ENCODE peak calls at places on chromosomes 11 and 22, in eight cellular contexts. L, X, V, S, B, U, G and Q are unnamed samples.

GRCh38 chr22:35305525-35306070 is 5.9 kb downstream of the TOM1 start:
- DNase-seq in U (no peak), V (no peak), B (no peak), X (no peak), S (no peak), G (no peak), L (no peak), Q (no peak)

GRCh38 chr11:30914143-30914762 is 328.1 kb upstream of the MPPED2 start:
- DNase-seq in L (peak), X (no peak), G (peak), U (peak), S (peak), V (peak), B (peak), Q (peak)

GRCh38 chr11:124778281-124778680 is 16.2 kb upstream of the ESAM start:
- DNase-seq in S (no peak), V (peak), B (no peak), G (no peak), X (no peak), U (no peak), L (no peak), Q (no peak)

GRCh38 chr22:31451709-31452571 is 37.7 kb downstream of the EIF4ENIF1 start:
- DNase-seq in U (no peak), G (no peak), V (peak), X (no peak), B (no peak), L (no peak), S (no peak), Q (no peak)

GRCh38 chr11:93303689-93304088 is 26.9 kb upstream of the DEUP1 start:
- DNase-seq in L (no peak), X (no peak), V (no peak), B (no peak), G (no peak), U (no peak), S (no peak), Q (no peak)

GRCh38 chr11:75342966-75343870 is 8.2 kb downstream of the ARRB1 start:
- DNase-seq in B (peak), L (no peak), V (no peak), G (no peak), S (peak), X (no peak), U (no peak), Q (no peak)

GRCh38 chr11:1224109-1224485 is 1.2 kb downstream of the MUC5B start:
- DNase-seq in S (no peak), V (no peak), L (peak), X (no peak), B (no peak), G (no peak), U (no peak), Q (peak)

GRCh38 chr11:121241300-121242176 is 51.0 kb upstream of the SC5D start:
- DNase-seq in B (no peak), U (no peak), S (no peak), L (no peak), V (no peak), X (no peak), G (no peak), Q (no peak)

GRCh38 chr11:33772300-33772699 is 2.0 kb downstream of the FBXO3 start:
- DNase-seq in U (no peak), V (no peak), S (no peak), G (no peak), L (no peak), B (no peak), X (no peak), Q (no peak)

GRCh38 chr11:40166892-40167291 is 1292.6 kb downstream of the LRRC4C start:
- DNase-seq in G (no peak), L (no peak), X (no peak), V (no peak), U (no peak), B (no peak), S (no peak), Q (no peak)

GRCh38 chr11:34789196-34789834 is 126.9 kb downstream of the APIP start:
- DNase-seq in V (no peak), U (no peak), S (no peak), B (no peak), L (no peak), X (no peak), G (no peak), Q (no peak)

GRCh38 chr11:1554981-1555712 is 16.9 kb downstream of the DUSP8 start:
- DNase-seq in V (no peak), X (no peak), U (no peak), S (no peak), L (no peak), G (no peak), B (no peak), Q (no peak)

GRCh38 chr11:3219281-3219892 is 774 bp upstream of the MRGPRG start:
- DNase-seq in B (peak), X (no peak), S (no peak), G (no peak), V (no peak), L (peak), U (peak), Q (peak)

GRCh38 chr11:40290031-40290650 is 1169.3 kb downstream of the LRRC4C start:
- DNase-seq in G (no peak), X (no peak), L (no peak), S (no peak), B (no peak), U (no peak), V (no peak), Q (no peak)

GRCh38 chr22:17368727-17369552 is at the start of gene CECR2:
- DNase-seq in V (peak), X (no peak), S (no peak), B (no peak), U (peak), L (peak), G (peak), Q (no peak)

GRCh38 chr11:44467931-44468330 is 97.5 kb upstream of the CD82 start:
- DNase-seq in U (no peak), X (no peak), S (no peak), V (no peak), B (no peak), L (no peak), G (no peak), Q (no peak)

GRCh38 chr11:47270331-47271271 is 668 bp downstream of the MADD start:
- DNase-seq in X (no peak), S (peak), U (peak), V (no peak), B (no peak), G (no peak), L (no peak), Q (no peak)

GRCh38 chr22:37571258-37571991 is 8.5 kb downstream of the LGALS2 start:
- DNase-seq in G (no peak), X (no peak), V (peak), U (no peak), B (no peak), L (no peak), S (no peak), Q (no peak)

GRCh38 chr11:108887436-108888238 is 222.8 kb downstream of the DDX10 start:
- DNase-seq in G (no peak), V (no peak), X (no peak), B (no peak), L (no peak), U (no peak), S (no peak), Q (no peak)

GRCh38 chr11:94544832-94545640 is 1.3 kb downstream of the FUT4 start:
- DNase-seq in G (no peak), B (peak), L (no peak), X (no peak), S (peak), V (no peak), U (peak), Q (no peak)

GRCh38 chr11:57458410-57459111 is 1.8 kb upstream of the RTN4RL2 start:
- DNase-seq in L (no peak), U (peak), S (no peak), V (no peak), X (no peak), B (peak), G (no peak), Q (no peak)

GRCh38 chr11:126318642-126319373 is 14.9 kb downstream of the DCPS start:
- DNase-seq in S (peak), U (peak), B (no peak), X (no peak), L (peak), V (no peak), G (no peak), Q (no peak)

GRCh38 chr11:71996517-71996916 is 2.2 kb upstream of the IL18BP start:
- DNase-seq in V (no peak), B (no peak), U (no peak), X (no peak), L (peak), G (no peak), S (no peak), Q (no peak)

GRCh38 chr11:71995726-71996291 is 2.9 kb upstream of the IL18BP start:
- DNase-seq in X (no peak), S (no peak), L (no peak), V (no peak), B (no peak), G (no peak), U (no peak), Q (no peak)

GRCh38 chr11:71997594-71997993 is 1.1 kb upstream of the IL18BP start:
- DNase-seq in V (no peak), S (no peak), U (no peak), L (peak), X (no peak), B (no peak), G (no peak), Q (no peak)

GRCh38 chr11:71998061-71998460 is 648 bp upstream of the IL18BP start:
- DNase-seq in U (no peak), V (no peak), S (no peak), X (no peak), L (no peak), B (no peak), G (no peak), Q (no peak)

DNA sequence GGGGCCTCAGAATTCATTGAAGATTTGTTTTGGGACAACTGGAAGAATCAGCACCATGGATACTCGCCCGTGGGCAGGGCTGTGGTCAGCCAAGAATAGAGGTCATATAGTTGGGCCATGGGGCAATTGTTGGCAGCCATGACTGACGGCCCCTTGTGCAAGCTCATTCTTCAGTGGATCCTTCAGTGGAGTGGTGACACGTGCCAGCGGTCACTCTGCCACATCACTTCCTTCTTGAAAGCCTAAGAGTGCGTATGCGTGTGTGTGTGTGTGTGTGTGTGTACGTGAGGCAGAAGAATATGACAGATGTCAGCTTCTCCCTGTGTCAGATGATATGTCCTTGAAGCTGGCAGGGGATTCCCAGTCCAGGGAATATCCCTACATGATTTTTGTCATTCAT is 1.8 kb upstream of the IL18BP start:
- DNase-seq in G (no peak), L (peak), V (no peak), U (peak), X (no peak), S (no peak), B (no peak), Q (no peak)
- TF ChIP-seq POLR2A in G (no peak), L (no peak), V (no peak), U (no peak), X (no peak), S (no peak), B (no peak), Q (no peak)

GRCh38 chr11:120215634-120216033 is 4.8 kb downstream of the OAF start:
- DNase-seq in S (no peak), B (peak), G (no peak), U (no peak), X (no peak), L (no peak), V (no peak), Q (no peak)
- TF ChIP-seq POLR2AphosphoS5 in S (no peak), B (peak), G (no peak), U (no peak), X (no peak), L (no peak), V (no peak), Q (no peak)

GRCh38 chr11:74009675-74010305 is 905 bp upstream of the UCP3 start:
- DNase-seq in S (no peak), L (no peak), G (no peak), V (no peak), U (no peak), B (no peak), X (no peak), Q (no peak)

GRCh38 chr11:74007691-74008372 is 1.1 kb downstream of the UCP3 start:
- DNase-seq in V (no peak), L (no peak), B (no peak), U (no peak), X (no peak), G (no peak), S (no peak), Q (no peak)

GRCh38 chr11:74008373-74009229 is at the start of gene UCP3:
- DNase-seq in V (no peak), S (no peak), X (no peak), G (no peak), U (no peak), B (no peak), L (no peak), Q (no peak)

GRCh38 chr11:74010306-74010981 is 1.6 kb upstream of the UCP3 start:
- DNase-seq in B (no peak), X (no peak), S (no peak), U (no peak), G (no peak), L (no peak), V (no peak), Q (no peak)

DNA sequence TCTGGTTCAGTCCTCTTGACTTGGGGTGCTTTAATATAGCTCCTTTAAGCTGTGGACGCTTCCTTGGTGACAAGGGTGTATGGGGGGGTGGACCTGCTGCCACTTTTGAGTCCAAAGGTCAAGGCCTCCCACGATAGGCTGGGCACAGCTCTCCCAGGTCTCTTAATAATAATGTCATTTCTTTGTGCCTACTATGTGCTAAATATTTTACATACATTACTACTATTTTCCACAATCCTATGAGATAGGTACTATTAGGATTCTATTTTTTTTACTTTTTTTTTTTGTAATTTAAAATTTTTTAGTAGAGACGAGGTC is 304 bp upstream of the UCP3 start:
- DNase-seq in V (no peak), L (no peak), U (no peak), B (no peak), X (no peak), G (no peak), S (no peak), Q (no peak)
- TF ChIP-seq POLR2A in V (no peak), L (no peak), U (no peak), B (no peak), X (no peak), G (no peak), S (no peak), Q (no peak)

DNA sequence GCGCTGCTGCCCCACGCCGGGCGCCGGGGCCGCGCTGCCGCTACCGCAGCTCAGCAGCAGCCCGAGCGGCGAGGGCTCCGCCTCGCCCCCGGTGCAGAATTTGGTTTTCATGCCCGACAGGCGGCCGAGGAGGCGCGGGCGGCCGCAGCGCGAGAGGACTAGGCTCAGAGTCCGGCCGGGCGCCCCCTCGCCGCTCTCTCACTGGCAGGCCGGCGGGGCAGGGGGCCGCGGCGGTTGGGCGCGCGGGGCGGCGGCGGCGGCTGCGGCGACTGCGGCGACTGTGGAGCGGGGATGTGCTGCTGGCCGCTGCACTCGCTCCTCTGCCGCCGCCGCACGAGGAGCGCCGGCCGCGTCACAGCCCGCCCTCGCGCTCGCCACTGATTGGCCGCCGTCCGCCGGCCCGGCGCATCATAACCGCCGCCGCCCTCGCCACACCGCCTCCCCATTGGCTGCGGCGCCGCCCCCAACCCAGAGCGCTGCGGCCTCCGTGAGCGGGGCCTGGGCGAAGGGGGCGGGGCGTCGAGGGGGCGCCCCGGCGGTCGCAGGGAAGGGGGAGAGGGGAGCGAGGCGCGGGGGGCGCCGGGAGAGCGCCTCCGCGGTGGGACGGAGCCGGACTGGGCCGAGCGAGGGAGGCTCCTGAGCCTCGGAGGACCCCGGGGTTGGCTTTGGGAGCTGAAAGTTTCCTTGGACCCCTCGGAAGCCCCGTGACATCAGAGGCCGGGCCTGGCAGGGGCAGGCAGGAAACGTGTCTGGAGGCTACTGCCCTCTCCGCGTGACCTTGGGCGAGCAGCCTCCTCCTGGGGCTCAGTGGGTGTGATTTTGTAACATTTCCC is at the start of gene CHKA:
- DNase-seq in U (peak), B (peak), X (peak), S (peak), L (peak), V (peak), G (peak), Q (peak)
- TF ChIP-seq POLR2AphosphoS5 in U (peak), B (peak), X (peak), S (peak), L (peak), V (peak), G (no peak), Q (peak)

DNA sequence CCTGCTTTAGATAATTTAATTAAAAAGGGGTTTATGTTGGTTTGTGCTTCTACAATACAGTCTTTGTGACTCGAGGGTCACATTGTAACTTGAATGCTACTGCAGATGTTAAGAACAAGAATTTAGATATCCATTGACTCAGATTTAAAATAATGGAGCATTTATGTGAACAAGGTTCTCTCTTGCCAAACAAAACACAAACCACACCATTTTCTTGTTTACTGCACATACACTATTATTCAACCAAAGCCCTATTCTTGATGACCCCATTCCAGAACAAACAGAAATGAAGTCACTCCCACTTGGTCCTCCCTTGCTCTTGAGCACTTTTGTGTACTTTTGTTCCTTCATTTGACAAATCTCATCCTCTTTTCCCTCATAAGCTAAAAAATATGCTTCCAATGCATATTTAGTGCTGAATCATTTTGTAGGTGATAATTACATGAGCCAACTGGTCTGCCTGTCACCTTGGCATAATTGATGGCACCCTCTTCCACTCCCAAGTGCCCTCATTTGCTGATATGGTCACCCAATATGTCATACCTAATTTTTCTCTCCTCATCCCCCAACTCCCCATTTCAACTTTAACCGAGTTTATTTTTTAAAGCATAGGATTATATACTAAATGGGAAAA is 2.8 kb downstream of the C11orf71 start:
- DNase-seq in V (no peak), G (no peak), B (no peak), X (no peak), U (no peak), L (no peak), S (no peak), Q (no peak)
- TF ChIP-seq POLR2A in V (no peak), G (no peak), B (no peak), X (no peak), U (no peak), L (no peak), S (no peak), Q (no peak)

DNA sequence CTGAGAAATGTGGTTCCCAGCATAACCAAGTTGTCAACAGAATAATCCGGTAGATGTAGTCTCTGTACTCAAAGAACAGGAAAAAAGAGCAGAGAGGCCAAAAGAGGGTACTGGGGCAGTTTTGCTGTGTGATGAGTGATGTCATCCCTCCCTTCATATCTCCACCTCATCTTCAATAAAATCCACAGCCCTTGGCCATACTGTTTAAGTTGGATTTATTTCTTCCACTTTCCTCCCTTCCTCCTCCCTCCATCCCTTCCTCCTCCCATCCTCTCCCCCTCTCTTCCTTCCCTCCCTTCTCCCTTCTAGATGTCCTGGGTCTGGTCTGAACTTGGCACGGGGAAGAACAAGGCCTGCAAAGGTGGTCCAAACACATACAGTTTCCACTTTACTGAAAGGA is 18.2 kb upstream of the GRK3 start:
- DNase-seq in X (no peak), U (no peak), B (no peak), L (no peak), G (no peak), S (no peak), V (no peak), Q (no peak)
- TF ChIP-seq POLR2AphosphoS5 in X (no peak), U (no peak), B (no peak), L (no peak), G (no peak), S (no peak), V (no peak), Q (no peak)